ENCODE peak calls at places on chromosomes 6 and 20, in seven cellular contexts. One of them, this sample, is unnamed.

GRCh38 chr6:291148-291696 is 1.1 kb upstream of the DUSP22 start:
- DNase-seq in lower lobe of right lung: no peak
- DNase-seq in astrocyte: no peak
- DNase-seq in mucosa of descending colon: no peak
- DNase-seq in CD8-positive, alpha-beta T cell: no peak
- DNase-seq in OCI-LY7: peak; percentile 41
- DNase-seq in brain microvascular endothelial cell: peak; percentile 24
- DNase-seq in this sample: peak; percentile 81

GRCh38 chr6:42428326-42429041 is 23.2 kb downstream of the TRERF1 start:
- DNase-seq in lower lobe of right lung: no peak
- DNase-seq in astrocyte: peak; percentile 27
- DNase-seq in mucosa of descending colon: peak; percentile 64
- DNase-seq in CD8-positive, alpha-beta T cell: no peak
- DNase-seq in OCI-LY7: no peak
- DNase-seq in brain microvascular endothelial cell: no peak
- DNase-seq in this sample: no peak

GRCh38 chr6:148874698-148875293 is 128.0 kb downstream of the UST start:
- DNase-seq in lower lobe of right lung: no peak
- DNase-seq in astrocyte: peak; percentile 87
- DNase-seq in mucosa of descending colon: no peak
- DNase-seq in CD8-positive, alpha-beta T cell: no peak
- DNase-seq in OCI-LY7: no peak
- DNase-seq in brain microvascular endothelial cell: no peak
- DNase-seq in this sample: peak; percentile 91

GRCh38 chr6:163530406-163530805 is 115.9 kb downstream of the QKI start:
- DNase-seq in lower lobe of right lung: no peak
- DNase-seq in astrocyte: peak; percentile 52
- DNase-seq in mucosa of descending colon: no peak
- DNase-seq in CD8-positive, alpha-beta T cell: no peak
- DNase-seq in OCI-LY7: no peak
- DNase-seq in brain microvascular endothelial cell: no peak
- DNase-seq in this sample: no peak

GRCh38 chr20:10412591-10413408 is 21.2 kb downstream of the MKKS start:
- DNase-seq in lower lobe of right lung: no peak
- DNase-seq in astrocyte: peak; percentile 10
- DNase-seq in mucosa of descending colon: no peak
- DNase-seq in CD8-positive, alpha-beta T cell: no peak
- DNase-seq in OCI-LY7: no peak
- DNase-seq in brain microvascular endothelial cell: peak; percentile 3
- DNase-seq in this sample: no peak

GRCh38 chr6:44304282-44305199 is 8.6 kb downstream of the AARS2 start:
- DNase-seq in lower lobe of right lung: no peak
- DNase-seq in astrocyte: peak; percentile 14
- DNase-seq in mucosa of descending colon: no peak
- DNase-seq in CD8-positive, alpha-beta T cell: peak; percentile 15
- DNase-seq in OCI-LY7: peak; percentile 50
- DNase-seq in brain microvascular endothelial cell: peak; percentile 31
- DNase-seq in this sample: no peak

GRCh38 chr6:17305219-17306001 is 24.2 kb downstream of the RBM24 start:
- DNase-seq in lower lobe of right lung: no peak
- DNase-seq in astrocyte: peak; percentile 68
- DNase-seq in mucosa of descending colon: no peak
- DNase-seq in CD8-positive, alpha-beta T cell: no peak
- DNase-seq in OCI-LY7: no peak
- DNase-seq in brain microvascular endothelial cell: peak; percentile 38
- DNase-seq in this sample: peak; percentile 10

GRCh38 chr20:50169329-50169823 is 15.9 kb upstream of the PEDS1 start:
- DNase-seq in lower lobe of right lung: peak; percentile 79
- DNase-seq in astrocyte: no peak
- DNase-seq in mucosa of descending colon: no peak
- DNase-seq in CD8-positive, alpha-beta T cell: peak; percentile 73
- DNase-seq in OCI-LY7: peak; percentile 69
- DNase-seq in brain microvascular endothelial cell: peak; percentile 86
- DNase-seq in this sample: peak; percentile 74

GRCh38 chr6:125843593-125843992 is 52.8 kb downstream of the NCOA7 start:
- DNase-seq in lower lobe of right lung: no peak
- DNase-seq in astrocyte: no peak
- DNase-seq in mucosa of descending colon: no peak
- DNase-seq in CD8-positive, alpha-beta T cell: no peak
- DNase-seq in OCI-LY7: peak; percentile 14
- DNase-seq in brain microvascular endothelial cell: no peak
- DNase-seq in this sample: no peak

GRCh38 chr6:470901-471448 is 79.4 kb downstream of the IRF4 start:
- DNase-seq in lower lobe of right lung: no peak
- DNase-seq in astrocyte: no peak
- DNase-seq in mucosa of descending colon: no peak
- DNase-seq in CD8-positive, alpha-beta T cell: no peak
- DNase-seq in OCI-LY7: peak; percentile 63
- DNase-seq in brain microvascular endothelial cell: no peak
- DNase-seq in this sample: no peak

GRCh38 chr20:13017235-13017634 is 8.5 kb downstream of the SPTLC3 start:
- DNase-seq in lower lobe of right lung: no peak
- DNase-seq in astrocyte: peak; percentile 47
- DNase-seq in mucosa of descending colon: no peak
- DNase-seq in CD8-positive, alpha-beta T cell: no peak
- DNase-seq in OCI-LY7: no peak
- DNase-seq in brain microvascular endothelial cell: peak; percentile 29
- DNase-seq in this sample: peak; percentile 30

GRCh38 chr6:127561660-127562059 is 15.3 kb upstream of the C6orf58 start:
- DNase-seq in lower lobe of right lung: no peak
- DNase-seq in astrocyte: peak; percentile 23
- DNase-seq in mucosa of descending colon: no peak
- DNase-seq in CD8-positive, alpha-beta T cell: no peak
- DNase-seq in OCI-LY7: no peak
- DNase-seq in brain microvascular endothelial cell: no peak
- DNase-seq in this sample: peak; percentile 43

DNA sequence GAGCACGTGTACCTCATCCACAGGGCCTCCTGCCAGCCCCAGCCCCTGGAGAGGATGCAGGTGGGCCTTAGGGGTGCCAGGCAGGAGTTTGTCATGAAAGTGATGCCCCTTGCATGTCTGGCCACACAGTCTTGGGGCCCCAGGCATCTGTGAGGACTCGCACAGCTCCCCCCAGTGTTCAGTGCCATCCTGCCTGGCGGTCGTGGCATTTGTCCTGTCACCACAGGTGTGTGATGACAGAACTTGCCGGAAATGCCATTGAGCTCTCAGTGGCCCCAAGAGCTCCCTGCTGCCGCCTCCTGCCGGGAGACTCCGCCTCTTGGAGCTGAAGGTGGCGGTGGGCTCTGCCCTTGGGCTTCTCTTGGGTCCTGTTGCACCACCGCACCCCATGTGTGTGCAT is 30.6 kb upstream of the ADRM1 start:
- DNase-seq in lower lobe of right lung: no peak
- DNase-seq in astrocyte: no peak
- DNase-seq in mucosa of descending colon: no peak
- DNase-seq in CD8-positive, alpha-beta T cell: no peak
- DNase-seq in OCI-LY7: peak; percentile 4
- DNase-seq in brain microvascular endothelial cell: no peak
- DNase-seq in this sample: no peak
- TF ChIP-seq CTCF in lower lobe of right lung: no peak
- TF ChIP-seq CTCF in astrocyte: no peak
- TF ChIP-seq CTCF in mucosa of descending colon: no peak
- TF ChIP-seq CTCF in CD8-positive, alpha-beta T cell: no peak
- TF ChIP-seq CTCF in OCI-LY7: peak; percentile 10
- TF ChIP-seq CTCF in brain microvascular endothelial cell: no peak
- TF ChIP-seq CTCF in this sample: no peak

GRCh38 chr20:63884506-63885263 is 10.2 kb upstream of the DNAJC5 start:
- DNase-seq in lower lobe of right lung: no peak
- DNase-seq in astrocyte: no peak
- DNase-seq in mucosa of descending colon: no peak
- DNase-seq in CD8-positive, alpha-beta T cell: no peak
- DNase-seq in OCI-LY7: no peak
- DNase-seq in brain microvascular endothelial cell: no peak
- DNase-seq in this sample: no peak

GRCh38 chr20:63889241-63890200 is 5.4 kb upstream of the DNAJC5 start:
- DNase-seq in lower lobe of right lung: no peak
- DNase-seq in astrocyte: no peak
- DNase-seq in mucosa of descending colon: no peak
- DNase-seq in CD8-positive, alpha-beta T cell: no peak
- DNase-seq in OCI-LY7: no peak
- DNase-seq in brain microvascular endothelial cell: no peak
- DNase-seq in this sample: peak; percentile 89

GRCh38 chr20:63885264-63886053 is 9.5 kb upstream of the DNAJC5 start:
- DNase-seq in lower lobe of right lung: no peak
- DNase-seq in astrocyte: no peak
- DNase-seq in mucosa of descending colon: no peak
- DNase-seq in CD8-positive, alpha-beta T cell: no peak
- DNase-seq in OCI-LY7: no peak
- DNase-seq in brain microvascular endothelial cell: no peak
- DNase-seq in this sample: peak; percentile 49

GRCh38 chr20:63886921-63887320 is 8.0 kb upstream of the DNAJC5 start:
- DNase-seq in lower lobe of right lung: no peak
- DNase-seq in astrocyte: no peak
- DNase-seq in mucosa of descending colon: no peak
- DNase-seq in CD8-positive, alpha-beta T cell: no peak
- DNase-seq in OCI-LY7: no peak
- DNase-seq in brain microvascular endothelial cell: no peak
- DNase-seq in this sample: no peak

GRCh38 chr20:63886054-63886419 is 8.9 kb upstream of the DNAJC5 start:
- DNase-seq in lower lobe of right lung: no peak
- DNase-seq in astrocyte: no peak
- DNase-seq in mucosa of descending colon: no peak
- DNase-seq in CD8-positive, alpha-beta T cell: no peak
- DNase-seq in OCI-LY7: no peak
- DNase-seq in brain microvascular endothelial cell: no peak
- DNase-seq in this sample: no peak
- H3K36me3 ChIP-seq in lower lobe of right lung: peaks cover 89% of the 10 kb centered on the region
- H3K36me3 ChIP-seq in astrocyte: peaks cover 32% of the 10 kb centered on the region
- H3K36me3 ChIP-seq in mucosa of descending colon: peaks cover 7% of the 10 kb centered on the region
- H3K36me3 ChIP-seq in CD8-positive, alpha-beta T cell: peaks cover 43% of the 10 kb centered on the region
- H3K36me3 ChIP-seq in OCI-LY7: peaks cover 62% of the 10 kb centered on the region
- H3K36me3 ChIP-seq in brain microvascular endothelial cell: peaks cover 84% of the 10 kb centered on the region
- H3K36me3 ChIP-seq in this sample: peaks cover 57% of the 10 kb centered on the region

GRCh38 chr20:41004561-41005360 is 23.9 kb upstream of the TOP1 start:
- DNase-seq in lower lobe of right lung: no peak
- DNase-seq in astrocyte: peak; percentile 22
- DNase-seq in mucosa of descending colon: no peak
- DNase-seq in CD8-positive, alpha-beta T cell: no peak
- DNase-seq in OCI-LY7: peak; percentile 65
- DNase-seq in brain microvascular endothelial cell: no peak
- DNase-seq in this sample: peak; percentile 78

GRCh38 chr20:41001497-41001896 is 27.1 kb upstream of the TOP1 start:
- DNase-seq in lower lobe of right lung: no peak
- DNase-seq in astrocyte: no peak
- DNase-seq in mucosa of descending colon: no peak
- DNase-seq in CD8-positive, alpha-beta T cell: no peak
- DNase-seq in OCI-LY7: no peak
- DNase-seq in brain microvascular endothelial cell: no peak
- DNase-seq in this sample: peak; percentile 44

GRCh38 chr20:41005361-41005729 is 23.3 kb upstream of the TOP1 start:
- DNase-seq in lower lobe of right lung: peak; percentile 86
- DNase-seq in astrocyte: peak; percentile 93
- DNase-seq in mucosa of descending colon: peak; percentile 89
- DNase-seq in CD8-positive, alpha-beta T cell: no peak
- DNase-seq in OCI-LY7: no peak
- DNase-seq in brain microvascular endothelial cell: peak; percentile 93
- DNase-seq in this sample: peak; percentile 95

GRCh38 chr20:41002842-41003142 is 25.8 kb upstream of the TOP1 start:
- DNase-seq in lower lobe of right lung: no peak
- DNase-seq in astrocyte: no peak
- DNase-seq in mucosa of descending colon: no peak
- DNase-seq in CD8-positive, alpha-beta T cell: no peak
- DNase-seq in OCI-LY7: no peak
- DNase-seq in brain microvascular endothelial cell: no peak
- DNase-seq in this sample: no peak

DNA sequence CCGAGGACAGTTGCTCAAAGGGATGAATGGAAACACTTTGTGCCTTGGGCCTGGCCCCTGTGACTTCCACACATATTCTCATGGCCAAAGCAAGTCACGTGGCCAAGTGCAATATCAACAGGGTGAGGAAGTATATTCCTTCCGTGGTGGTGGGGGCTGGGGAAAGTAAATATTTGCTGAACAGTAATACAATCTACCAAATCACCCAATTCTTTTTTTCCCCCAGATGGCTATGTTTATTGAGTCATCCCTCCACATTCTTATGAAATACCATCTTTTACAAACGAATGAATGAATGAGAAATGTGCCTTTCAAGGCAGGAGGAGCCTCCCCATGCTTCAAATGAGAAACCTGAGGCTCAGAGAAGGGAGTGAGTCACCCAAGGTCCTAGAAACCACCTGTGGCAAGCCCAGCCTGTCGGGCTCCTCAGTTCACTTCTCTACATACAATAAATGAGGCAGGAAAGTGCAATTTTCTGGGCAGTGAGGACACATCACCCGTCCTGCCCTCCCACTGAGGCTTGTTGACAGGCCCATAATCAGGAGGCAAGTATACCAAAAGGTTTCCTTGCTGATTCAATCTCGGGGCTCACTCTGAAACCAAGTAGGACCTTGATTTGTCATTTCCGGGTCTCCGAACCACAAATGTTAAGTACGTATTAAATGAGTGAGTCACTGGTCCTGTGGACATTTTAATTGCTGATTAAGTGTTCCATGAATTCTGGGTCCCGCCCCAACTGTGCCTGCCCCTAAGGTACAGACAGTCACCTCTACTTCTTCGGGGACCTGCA is 25.3 kb upstream of the TOP1 start:
- DNase-seq in lower lobe of right lung: peak; percentile 80
- DNase-seq in astrocyte: peak; percentile 98
- DNase-seq in mucosa of descending colon: peak; percentile 67
- DNase-seq in CD8-positive, alpha-beta T cell: peak; percentile 24
- DNase-seq in OCI-LY7: no peak
- DNase-seq in brain microvascular endothelial cell: peak; percentile 95
- DNase-seq in this sample: peak; percentile 99
- H3K4me3 ChIP-seq in lower lobe of right lung: peak overlapping the region; percentile 22
- H3K4me3 ChIP-seq in astrocyte: peak overlapping the region; percentile 36
- H3K4me3 ChIP-seq in mucosa of descending colon: no peak overlapping the region
- H3K4me3 ChIP-seq in CD8-positive, alpha-beta T cell: peak overlapping the region; percentile 26
- H3K4me3 ChIP-seq in OCI-LY7: no peak overlapping the region
- H3K4me3 ChIP-seq in brain microvascular endothelial cell: peak overlapping the region; percentile 51
- H3K4me3 ChIP-seq in this sample: peak overlapping the region; percentile 37

DNA sequence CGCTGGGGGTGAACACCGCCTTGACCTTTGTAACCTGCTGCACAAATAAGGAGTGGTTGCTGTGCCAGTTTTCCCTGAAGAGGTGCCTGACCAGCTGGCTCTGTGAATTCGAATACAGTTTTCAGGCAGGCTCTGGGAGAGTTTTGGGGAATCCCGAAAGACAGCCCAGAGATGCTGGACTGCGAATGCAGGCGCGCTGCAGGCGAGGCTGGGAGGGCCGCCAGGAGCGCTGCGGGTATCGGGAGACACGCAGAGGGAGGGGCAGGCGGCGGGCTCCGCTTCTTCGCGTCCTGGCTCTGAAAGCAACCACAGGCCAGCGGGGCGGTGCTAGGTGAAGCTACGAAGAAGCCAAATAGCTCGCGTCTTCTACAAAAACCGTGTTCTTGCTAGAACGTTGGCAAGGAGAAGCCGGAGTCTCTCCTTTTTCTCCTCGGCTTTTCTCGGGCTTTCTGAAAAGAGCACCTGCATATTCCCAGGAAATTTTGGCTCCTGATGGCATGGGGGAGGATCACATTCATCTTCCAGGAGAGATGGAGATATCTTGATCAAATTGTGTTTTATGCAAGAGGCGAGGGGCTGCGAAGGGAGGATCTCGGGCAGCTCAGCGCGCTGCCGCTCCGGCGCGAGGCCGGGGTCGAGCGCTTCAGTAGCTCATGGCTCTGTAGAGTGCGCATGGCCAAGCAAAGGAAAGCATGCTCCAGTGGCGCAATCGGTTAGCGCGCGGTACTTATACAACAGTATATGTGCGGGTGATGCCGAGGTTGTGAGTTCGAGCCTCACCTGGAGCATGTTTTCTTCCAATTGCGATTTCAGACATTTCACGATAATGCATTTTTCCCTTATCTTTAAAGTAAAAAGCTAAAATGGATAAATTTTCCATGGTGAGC is 158.1 kb upstream of the ZNF184 start:
- DNase-seq in lower lobe of right lung: no peak
- DNase-seq in astrocyte: peak; percentile 62
- DNase-seq in mucosa of descending colon: no peak
- DNase-seq in CD8-positive, alpha-beta T cell: no peak
- DNase-seq in OCI-LY7: no peak
- DNase-seq in brain microvascular endothelial cell: peak; percentile 82
- DNase-seq in this sample: peak; percentile 60
- TF ChIP-seq CTCF in lower lobe of right lung: no peak
- TF ChIP-seq CTCF in astrocyte: no peak
- TF ChIP-seq CTCF in mucosa of descending colon: no peak
- TF ChIP-seq CTCF in CD8-positive, alpha-beta T cell: no peak
- TF ChIP-seq CTCF in OCI-LY7: no peak
- TF ChIP-seq CTCF in brain microvascular endothelial cell: peak; percentile 51
- TF ChIP-seq CTCF in this sample: peak; percentile 38